ENCODE peak calls at places on chromosomes 1 and 21, in six cellular contexts. One of them, this sample, is unnamed.

GRCh38 chr1:18479484-18479883 is 1.2 kb upstream of the KLHDC7A start:
- DNase-seq in BJ: no peak
- DNase-seq in GM23338: no peak
- DNase-seq in breast epithelium: no peak
- DNase-seq in esophagus squamous epithelium: no peak
- DNase-seq in stomach: no peak
- DNase-seq in this sample: no peak

GRCh38 chr1:158145173-158145719 is 35.4 kb upstream of the CD1D start:
- DNase-seq in BJ: peak; percentile 52
- DNase-seq in GM23338: no peak
- DNase-seq in breast epithelium: peak; percentile 68
- DNase-seq in esophagus squamous epithelium: no peak
- DNase-seq in stomach: no peak
- DNase-seq in this sample: peak; percentile 93

GRCh38 chr21:42164064-42164789 is 54.7 kb upstream of the ABCG1 start:
- DNase-seq in BJ: no peak
- DNase-seq in GM23338: peak; percentile 58
- DNase-seq in breast epithelium: peak; percentile 52
- DNase-seq in esophagus squamous epithelium: no peak
- DNase-seq in stomach: peak; percentile 83
- DNase-seq in this sample: no peak

GRCh38 chr21:34343347-34344057 is 20.3 kb upstream of the KCNE2 start:
- DNase-seq in BJ: no peak
- DNase-seq in GM23338: no peak
- DNase-seq in breast epithelium: no peak
- DNase-seq in esophagus squamous epithelium: no peak
- DNase-seq in stomach: no peak
- DNase-seq in this sample: no peak

GRCh38 chr1:229815076-229815475 is 189.0 kb downstream of the URB2 start:
- DNase-seq in BJ: no peak
- DNase-seq in GM23338: peak; percentile 6
- DNase-seq in breast epithelium: no peak
- DNase-seq in esophagus squamous epithelium: no peak
- DNase-seq in stomach: no peak
- DNase-seq in this sample: no peak

GRCh38 chr21:25735221-25735894 is 586 bp downstream of the GABPA start:
- DNase-seq in BJ: peak; percentile 18
- DNase-seq in GM23338: peak; percentile 94
- DNase-seq in breast epithelium: peak; percentile 90
- DNase-seq in esophagus squamous epithelium: peak; percentile 72
- DNase-seq in stomach: peak; percentile 90
- DNase-seq in this sample: peak; percentile 82

GRCh38 chr1:221272940-221273339 is 393.7 kb downstream of the HLX start:
- DNase-seq in BJ: no peak
- DNase-seq in GM23338: peak; percentile 2
- DNase-seq in breast epithelium: no peak
- DNase-seq in esophagus squamous epithelium: no peak
- DNase-seq in stomach: no peak
- DNase-seq in this sample: peak; percentile 10

GRCh38 chr21:37829447-37829846 is 86.8 kb downstream of the KCNJ6 start:
- DNase-seq in BJ: no peak
- DNase-seq in GM23338: no peak
- DNase-seq in breast epithelium: no peak
- DNase-seq in esophagus squamous epithelium: no peak
- DNase-seq in stomach: peak; percentile 50
- DNase-seq in this sample: peak; percentile 80

GRCh38 chr1:97163591-97164275 is 442.1 kb downstream of the PTBP2 start:
- DNase-seq in BJ: no peak
- DNase-seq in GM23338: no peak
- DNase-seq in breast epithelium: no peak
- DNase-seq in esophagus squamous epithelium: no peak
- DNase-seq in stomach: no peak
- DNase-seq in this sample: peak; percentile 36

GRCh38 chr1:117017648-117018047 is 16.1 kb downstream of the CD101 start:
- DNase-seq in BJ: no peak
- DNase-seq in GM23338: no peak
- DNase-seq in breast epithelium: no peak
- DNase-seq in esophagus squamous epithelium: no peak
- DNase-seq in stomach: no peak
- DNase-seq in this sample: no peak

GRCh38 chr1:89627596-89627962 is 5.3 kb upstream of the LRRC8C start:
- DNase-seq in BJ: no peak
- DNase-seq in GM23338: no peak
- DNase-seq in breast epithelium: no peak
- DNase-seq in esophagus squamous epithelium: no peak
- DNase-seq in stomach: no peak
- DNase-seq in this sample: no peak

GRCh38 chr1:39102537-39103320 is 76.6 kb downstream of the NDUFS5 start:
- DNase-seq in BJ: peak; percentile 52
- DNase-seq in GM23338: peak; percentile 87
- DNase-seq in breast epithelium: no peak
- DNase-seq in esophagus squamous epithelium: no peak
- DNase-seq in stomach: no peak
- DNase-seq in this sample: peak; percentile 88

GRCh38 chr1:65457868-65458267 is 37.4 kb downstream of the LEPR start:
- DNase-seq in BJ: no peak
- DNase-seq in GM23338: no peak
- DNase-seq in breast epithelium: no peak
- DNase-seq in esophagus squamous epithelium: no peak
- DNase-seq in stomach: no peak
- DNase-seq in this sample: no peak

GRCh38 chr1:219587817-219588561 is 24.9 kb downstream of the ZC3H11B start:
- DNase-seq in BJ: peak; percentile 44
- DNase-seq in GM23338: no peak
- DNase-seq in breast epithelium: no peak
- DNase-seq in esophagus squamous epithelium: no peak
- DNase-seq in stomach: no peak
- DNase-seq in this sample: peak; percentile 23

GRCh38 chr21:14771587-14771986 is 225.5 kb upstream of the SAMSN1 start:
- DNase-seq in BJ: no peak
- DNase-seq in GM23338: no peak
- DNase-seq in breast epithelium: no peak
- DNase-seq in esophagus squamous epithelium: no peak
- DNase-seq in stomach: no peak
- DNase-seq in this sample: no peak

GRCh38 chr1:116147972-116148371 is 36.8 kb downstream of the MAB21L3 start:
- DNase-seq in BJ: no peak
- DNase-seq in GM23338: peak; percentile 26
- DNase-seq in breast epithelium: no peak
- DNase-seq in esophagus squamous epithelium: no peak
- DNase-seq in stomach: no peak
- DNase-seq in this sample: no peak

GRCh38 chr1:173202430-173203145 is 4.5 kb downstream of the TNFSF4 start:
- DNase-seq in BJ: peak; percentile 77
- DNase-seq in GM23338: peak; percentile 72
- DNase-seq in breast epithelium: no peak
- DNase-seq in esophagus squamous epithelium: no peak
- DNase-seq in stomach: no peak
- DNase-seq in this sample: peak; percentile 80

GRCh38 chr1:43441166-43441893 is 12.4 kb downstream of the HYI start:
- DNase-seq in BJ: no peak
- DNase-seq in GM23338: no peak
- DNase-seq in breast epithelium: no peak
- DNase-seq in esophagus squamous epithelium: no peak
- DNase-seq in stomach: peak; percentile 22
- DNase-seq in this sample: no peak

GRCh38 chr1:2311184-2312032 is 79.9 kb downstream of the MORN1 start:
- DNase-seq in BJ: no peak
- DNase-seq in GM23338: peak; percentile 89
- DNase-seq in breast epithelium: peak; percentile 70
- DNase-seq in esophagus squamous epithelium: no peak
- DNase-seq in stomach: peak; percentile 70
- DNase-seq in this sample: peak; percentile 53

GRCh38 chr1:109149874-109150601 is 36.1 kb downstream of the ELAPOR1 start:
- DNase-seq in BJ: no peak
- DNase-seq in GM23338: no peak
- DNase-seq in breast epithelium: no peak
- DNase-seq in esophagus squamous epithelium: no peak
- DNase-seq in stomach: no peak
- DNase-seq in this sample: no peak

GRCh38 chr1:2567083-2567679 is 11.0 kb downstream of the TNFRSF14 start:
- DNase-seq in BJ: no peak
- DNase-seq in GM23338: no peak
- DNase-seq in breast epithelium: no peak
- DNase-seq in esophagus squamous epithelium: no peak
- DNase-seq in stomach: no peak
- DNase-seq in this sample: no peak

GRCh38 chr1:214658785-214659184 is 55.8 kb downstream of the CENPF start:
- DNase-seq in BJ: no peak
- DNase-seq in GM23338: peak; percentile 14
- DNase-seq in breast epithelium: no peak
- DNase-seq in esophagus squamous epithelium: no peak
- DNase-seq in stomach: no peak
- DNase-seq in this sample: peak; percentile 51

GRCh38 chr1:220887868-220888664 is 8.8 kb downstream of the HLX start:
- DNase-seq in BJ: no peak
- DNase-seq in GM23338: peak; percentile 50
- DNase-seq in breast epithelium: no peak
- DNase-seq in esophagus squamous epithelium: no peak
- DNase-seq in stomach: no peak
- DNase-seq in this sample: peak; percentile 60

GRCh38 chr1:205568469-205569361 is 63.1 kb downstream of the ELK4 start:
- DNase-seq in BJ: no peak
- DNase-seq in GM23338: peak; percentile 37
- DNase-seq in breast epithelium: no peak
- DNase-seq in esophagus squamous epithelium: no peak
- DNase-seq in stomach: peak; percentile 45
- DNase-seq in this sample: peak; percentile 33

GRCh38 chr1:206469933-206470691 is at the start of gene IKBKE:
- DNase-seq in BJ: no peak
- DNase-seq in GM23338: peak; percentile 81
- DNase-seq in breast epithelium: no peak
- DNase-seq in esophagus squamous epithelium: no peak
- DNase-seq in stomach: peak; percentile 67
- DNase-seq in this sample: peak; percentile 85

GRCh38 chr1:226654508-226655124 is 84.5 kb downstream of the ITPKB start:
- DNase-seq in BJ: no peak
- DNase-seq in GM23338: no peak
- DNase-seq in breast epithelium: no peak
- DNase-seq in esophagus squamous epithelium: no peak
- DNase-seq in stomach: no peak
- DNase-seq in this sample: no peak

GRCh38 chr1:232568906-232569305 is 61.0 kb downstream of the SIPA1L2 start:
- DNase-seq in BJ: no peak
- DNase-seq in GM23338: no peak
- DNase-seq in breast epithelium: no peak
- DNase-seq in esophagus squamous epithelium: no peak
- DNase-seq in stomach: no peak
- DNase-seq in this sample: no peak

GRCh38 chr1:8006037-8006963 is 19.8 kb downstream of the ERRFI1 start:
- DNase-seq in BJ: no peak
- DNase-seq in GM23338: no peak
- DNase-seq in breast epithelium: no peak
- DNase-seq in esophagus squamous epithelium: no peak
- DNase-seq in stomach: no peak
- DNase-seq in this sample: no peak

GRCh38 chr1:179599623-179600249 is 8.1 kb downstream of the TDRD5 start:
- DNase-seq in BJ: no peak
- DNase-seq in GM23338: peak; percentile 45
- DNase-seq in breast epithelium: no peak
- DNase-seq in esophagus squamous epithelium: no peak
- DNase-seq in stomach: no peak
- DNase-seq in this sample: peak; percentile 21

GRCh38 chr1:53656916-53657170 is 82.1 kb downstream of the GLIS1 start:
- DNase-seq in BJ: no peak
- DNase-seq in GM23338: no peak
- DNase-seq in breast epithelium: no peak
- DNase-seq in esophagus squamous epithelium: no peak
- DNase-seq in stomach: no peak
- DNase-seq in this sample: no peak

GRCh38 chr1:47591801-47592200 is 154.0 kb downstream of the FOXD2 start:
- DNase-seq in BJ: no peak
- DNase-seq in GM23338: no peak
- DNase-seq in breast epithelium: no peak
- DNase-seq in esophagus squamous epithelium: no peak
- DNase-seq in stomach: no peak
- DNase-seq in this sample: no peak

GRCh38 chr1:189693140-189693539 is 784.5 kb downstream of the BRINP3 start:
- DNase-seq in BJ: no peak
- DNase-seq in GM23338: no peak
- DNase-seq in breast epithelium: no peak
- DNase-seq in esophagus squamous epithelium: no peak
- DNase-seq in stomach: no peak
- DNase-seq in this sample: no peak
- TF ChIP-seq CTCF in BJ: no peak
- TF ChIP-seq CTCF in GM23338: no peak
- TF ChIP-seq CTCF in breast epithelium: no peak
- TF ChIP-seq CTCF in esophagus squamous epithelium: no peak
- TF ChIP-seq CTCF in stomach: no peak
- TF ChIP-seq CTCF in this sample: no peak

GRCh38 chr1:151839457-151840409 is at the start of gene C2CD4D:
- DNase-seq in BJ: no peak
- DNase-seq in GM23338: peak; percentile 89
- DNase-seq in breast epithelium: peak; percentile 88
- DNase-seq in esophagus squamous epithelium: no peak
- DNase-seq in stomach: peak; percentile 76
- DNase-seq in this sample: no peak

GRCh38 chr1:151838491-151839412 is 868 bp downstream of the C2CD4D start:
- DNase-seq in BJ: no peak
- DNase-seq in GM23338: peak; percentile 76
- DNase-seq in breast epithelium: no peak
- DNase-seq in esophagus squamous epithelium: no peak
- DNase-seq in stomach: no peak
- DNase-seq in this sample: no peak

GRCh38 chr1:151835596-151835995 is 4.0 kb upstream of the RORC start:
- DNase-seq in BJ: no peak
- DNase-seq in GM23338: no peak
- DNase-seq in breast epithelium: no peak
- DNase-seq in esophagus squamous epithelium: no peak
- DNase-seq in stomach: no peak
- DNase-seq in this sample: no peak

GRCh38 chr1:151837197-151837596 is 2.4 kb downstream of the C2CD4D start:
- DNase-seq in BJ: no peak
- DNase-seq in GM23338: no peak
- DNase-seq in breast epithelium: no peak
- DNase-seq in esophagus squamous epithelium: no peak
- DNase-seq in stomach: no peak
- DNase-seq in this sample: no peak

GRCh38 chr1:151837841-151838490 is 1.7 kb downstream of the C2CD4D start:
- DNase-seq in BJ: no peak
- DNase-seq in GM23338: peak; percentile 43
- DNase-seq in breast epithelium: no peak
- DNase-seq in esophagus squamous epithelium: no peak
- DNase-seq in stomach: no peak
- DNase-seq in this sample: peak; percentile 59
- H3K4me3 ChIP-seq in BJ: peak overlapping the region; percentile 27
- H3K4me3 ChIP-seq in GM23338: peak overlapping the region; percentile 84
- H3K4me3 ChIP-seq in breast epithelium: peak overlapping the region; percentile 69
- H3K4me3 ChIP-seq in esophagus squamous epithelium: peak overlapping the region; percentile 49
- H3K4me3 ChIP-seq in stomach: peak overlapping the region; percentile 51
- H3K4me3 ChIP-seq in this sample: no peak overlapping the region

GRCh38 chr21:45248893-45249381 is 38.8 kb downstream of the POFUT2 start:
- DNase-seq in BJ: no peak
- DNase-seq in GM23338: peak; percentile 42
- DNase-seq in breast epithelium: no peak
- DNase-seq in esophagus squamous epithelium: no peak
- DNase-seq in stomach: no peak
- DNase-seq in this sample: no peak
- TF ChIP-seq CTCF in BJ: no peak
- TF ChIP-seq CTCF in GM23338: no peak
- TF ChIP-seq CTCF in breast epithelium: no peak
- TF ChIP-seq CTCF in esophagus squamous epithelium: no peak
- TF ChIP-seq CTCF in stomach: no peak
- TF ChIP-seq CTCF in this sample: no peak

GRCh38 chr1:156860113-156860638 is 489 bp upstream of the NTRK1 start:
- DNase-seq in BJ: no peak
- DNase-seq in GM23338: peak; percentile 80
- DNase-seq in breast epithelium: no peak
- DNase-seq in esophagus squamous epithelium: no peak
- DNase-seq in stomach: peak; percentile 40
- DNase-seq in this sample: peak; percentile 76
- H3K4me3 ChIP-seq in BJ: peak overlapping the region; percentile 30
- H3K4me3 ChIP-seq in GM23338: peak overlapping the region; percentile 82
- H3K4me3 ChIP-seq in breast epithelium: peak overlapping the region; percentile 64
- H3K4me3 ChIP-seq in esophagus squamous epithelium: peak overlapping the region; percentile 26
- H3K4me3 ChIP-seq in stomach: peak overlapping the region; percentile 36
- H3K4me3 ChIP-seq in this sample: peak overlapping the region; percentile 35

This sample was measured in foreskin fibroblast.